ENCODE peak calls at places on chromosomes 1 and 21, in eight cellular contexts. One of them, this sample, is unnamed.

GRCh38 chr1:152034654-152035405 is 2.0 kb downstream of the S100A11 start:
- DNase-seq in KBM-7: peak; percentile 90
- DNase-seq in endothelial cell: peak; percentile 70
- DNase-seq in pons: no peak
- DNase-seq in ELF-1: peak; percentile 92
- DNase-seq in iPS DF 19.7: no peak
- DNase-seq in left cardiac atrium: peak; percentile 60
- DNase-seq in stimulated activated CD4-positive, alpha-beta T cell treated with anti-CD3 and anti-CD28 coated beads, Interleukin-12 subunit alpha, Interleukin-12 subunit beta, amount 100 ng/mL, for 4 hours: peak; percentile 57
- DNase-seq in this sample: no peak

GRCh38 chr1:217053666-217054065 is 330.4 kb upstream of the ESRRG start:
- DNase-seq in KBM-7: no peak
- DNase-seq in endothelial cell: no peak
- DNase-seq in pons: peak; percentile 20
- DNase-seq in ELF-1: no peak
- DNase-seq in iPS DF 19.7: no peak
- DNase-seq in left cardiac atrium: no peak
- DNase-seq in stimulated activated CD4-positive, alpha-beta T cell treated with anti-CD3 and anti-CD28 coated beads, Interleukin-12 subunit alpha, Interleukin-12 subunit beta, amount 100 ng/mL, for 4 hours: no peak
- DNase-seq in this sample: no peak

GRCh38 chr1:39205781-39206464 is 1.4 kb downstream of the MACF1 start:
- DNase-seq in KBM-7: no peak
- DNase-seq in endothelial cell: no peak
- DNase-seq in pons: peak; percentile 51
- DNase-seq in ELF-1: no peak
- DNase-seq in iPS DF 19.7: no peak
- DNase-seq in left cardiac atrium: no peak
- DNase-seq in stimulated activated CD4-positive, alpha-beta T cell treated with anti-CD3 and anti-CD28 coated beads, Interleukin-12 subunit alpha, Interleukin-12 subunit beta, amount 100 ng/mL, for 4 hours: no peak
- DNase-seq in this sample: peak; percentile 37

GRCh38 chr1:8698937-8699447 is 118.4 kb downstream of the RERE start:
- DNase-seq in KBM-7: no peak
- DNase-seq in endothelial cell: no peak
- DNase-seq in pons: no peak
- DNase-seq in ELF-1: no peak
- DNase-seq in iPS DF 19.7: no peak
- DNase-seq in left cardiac atrium: no peak
- DNase-seq in stimulated activated CD4-positive, alpha-beta T cell treated with anti-CD3 and anti-CD28 coated beads, Interleukin-12 subunit alpha, Interleukin-12 subunit beta, amount 100 ng/mL, for 4 hours: no peak
- DNase-seq in this sample: no peak

GRCh38 chr1:10033359-10033845 is 644 bp downstream of the UBE4B start:
- DNase-seq in KBM-7: no peak
- DNase-seq in endothelial cell: peak; percentile 22
- DNase-seq in pons: peak; percentile 54
- DNase-seq in ELF-1: peak; percentile 68
- DNase-seq in iPS DF 19.7: no peak
- DNase-seq in left cardiac atrium: no peak
- DNase-seq in stimulated activated CD4-positive, alpha-beta T cell treated with anti-CD3 and anti-CD28 coated beads, Interleukin-12 subunit alpha, Interleukin-12 subunit beta, amount 100 ng/mL, for 4 hours: no peak
- DNase-seq in this sample: peak; percentile 49

GRCh38 chr1:171501305-171502021 is 16.1 kb downstream of the PRRC2C start:
- DNase-seq in KBM-7: no peak
- DNase-seq in endothelial cell: no peak
- DNase-seq in pons: no peak
- DNase-seq in ELF-1: no peak
- DNase-seq in iPS DF 19.7: no peak
- DNase-seq in left cardiac atrium: no peak
- DNase-seq in stimulated activated CD4-positive, alpha-beta T cell treated with anti-CD3 and anti-CD28 coated beads, Interleukin-12 subunit alpha, Interleukin-12 subunit beta, amount 100 ng/mL, for 4 hours: no peak
- DNase-seq in this sample: no peak

GRCh38 chr1:167430134-167430848 is 88.0 kb downstream of the CD247 start:
- DNase-seq in KBM-7: no peak
- DNase-seq in endothelial cell: no peak
- DNase-seq in pons: no peak
- DNase-seq in ELF-1: peak; percentile 39
- DNase-seq in iPS DF 19.7: no peak
- DNase-seq in left cardiac atrium: no peak
- DNase-seq in stimulated activated CD4-positive, alpha-beta T cell treated with anti-CD3 and anti-CD28 coated beads, Interleukin-12 subunit alpha, Interleukin-12 subunit beta, amount 100 ng/mL, for 4 hours: no peak
- DNase-seq in this sample: no peak

GRCh38 chr1:162543228-162543627 is 18.3 kb upstream of the UAP1 start:
- DNase-seq in KBM-7: no peak
- DNase-seq in endothelial cell: no peak
- DNase-seq in pons: no peak
- DNase-seq in ELF-1: no peak
- DNase-seq in iPS DF 19.7: no peak
- DNase-seq in left cardiac atrium: no peak
- DNase-seq in stimulated activated CD4-positive, alpha-beta T cell treated with anti-CD3 and anti-CD28 coated beads, Interleukin-12 subunit alpha, Interleukin-12 subunit beta, amount 100 ng/mL, for 4 hours: no peak
- DNase-seq in this sample: no peak

GRCh38 chr1:202658766-202659165 is 51.5 kb downstream of the SYT2 start:
- DNase-seq in KBM-7: no peak
- DNase-seq in endothelial cell: no peak
- DNase-seq in pons: no peak
- DNase-seq in ELF-1: no peak
- DNase-seq in iPS DF 19.7: no peak
- DNase-seq in left cardiac atrium: no peak
- DNase-seq in stimulated activated CD4-positive, alpha-beta T cell treated with anti-CD3 and anti-CD28 coated beads, Interleukin-12 subunit alpha, Interleukin-12 subunit beta, amount 100 ng/mL, for 4 hours: no peak
- DNase-seq in this sample: no peak

GRCh38 chr1:229192031-229192430 is 78.9 kb upstream of the RAB4A start:
- DNase-seq in KBM-7: no peak
- DNase-seq in endothelial cell: no peak
- DNase-seq in pons: no peak
- DNase-seq in ELF-1: no peak
- DNase-seq in iPS DF 19.7: no peak
- DNase-seq in left cardiac atrium: no peak
- DNase-seq in stimulated activated CD4-positive, alpha-beta T cell treated with anti-CD3 and anti-CD28 coated beads, Interleukin-12 subunit alpha, Interleukin-12 subunit beta, amount 100 ng/mL, for 4 hours: no peak
- DNase-seq in this sample: no peak

GRCh38 chr1:58922302-58923089 is 138.6 kb upstream of the JUN start:
- DNase-seq in KBM-7: no peak
- DNase-seq in endothelial cell: no peak
- DNase-seq in pons: peak; percentile 34
- DNase-seq in ELF-1: peak; percentile 45
- DNase-seq in iPS DF 19.7: no peak
- DNase-seq in left cardiac atrium: peak; percentile 55
- DNase-seq in stimulated activated CD4-positive, alpha-beta T cell treated with anti-CD3 and anti-CD28 coated beads, Interleukin-12 subunit alpha, Interleukin-12 subunit beta, amount 100 ng/mL, for 4 hours: no peak
- DNase-seq in this sample: peak; percentile 17

GRCh38 chr1:3902111-3902511 is 2.0 kb upstream of the C1orf174 start:
- DNase-seq in KBM-7: no peak
- DNase-seq in endothelial cell: no peak
- DNase-seq in pons: no peak
- DNase-seq in ELF-1: no peak
- DNase-seq in iPS DF 19.7: no peak
- DNase-seq in left cardiac atrium: no peak
- DNase-seq in stimulated activated CD4-positive, alpha-beta T cell treated with anti-CD3 and anti-CD28 coated beads, Interleukin-12 subunit alpha, Interleukin-12 subunit beta, amount 100 ng/mL, for 4 hours: no peak
- DNase-seq in this sample: no peak

GRCh38 chr1:35708179-35708891 is 10.3 kb downstream of the C1orf216 start:
- DNase-seq in KBM-7: no peak
- DNase-seq in endothelial cell: no peak
- DNase-seq in pons: no peak
- DNase-seq in ELF-1: peak; percentile 74
- DNase-seq in iPS DF 19.7: no peak
- DNase-seq in left cardiac atrium: no peak
- DNase-seq in stimulated activated CD4-positive, alpha-beta T cell treated with anti-CD3 and anti-CD28 coated beads, Interleukin-12 subunit alpha, Interleukin-12 subunit beta, amount 100 ng/mL, for 4 hours: no peak
- DNase-seq in this sample: no peak

GRCh38 chr1:23168079-23168461 is 586 bp downstream of the LUZP1 start:
- DNase-seq in KBM-7: no peak
- DNase-seq in endothelial cell: peak; percentile 47
- DNase-seq in pons: no peak
- DNase-seq in ELF-1: no peak
- DNase-seq in iPS DF 19.7: no peak
- DNase-seq in left cardiac atrium: peak; percentile 49
- DNase-seq in stimulated activated CD4-positive, alpha-beta T cell treated with anti-CD3 and anti-CD28 coated beads, Interleukin-12 subunit alpha, Interleukin-12 subunit beta, amount 100 ng/mL, for 4 hours: peak; percentile 20
- DNase-seq in this sample: no peak

GRCh38 chr21:31429500-31429899 is 85.4 kb upstream of the TIAM1 start:
- DNase-seq in KBM-7: no peak
- DNase-seq in endothelial cell: no peak
- DNase-seq in pons: no peak
- DNase-seq in ELF-1: no peak
- DNase-seq in iPS DF 19.7: no peak
- DNase-seq in left cardiac atrium: no peak
- DNase-seq in stimulated activated CD4-positive, alpha-beta T cell treated with anti-CD3 and anti-CD28 coated beads, Interleukin-12 subunit alpha, Interleukin-12 subunit beta, amount 100 ng/mL, for 4 hours: no peak
- DNase-seq in this sample: no peak

GRCh38 chr1:54580856-54581550 is 33.0 kb downstream of the ACOT11 start:
- DNase-seq in KBM-7: no peak
- DNase-seq in endothelial cell: no peak
- DNase-seq in pons: no peak
- DNase-seq in ELF-1: no peak
- DNase-seq in iPS DF 19.7: no peak
- DNase-seq in left cardiac atrium: no peak
- DNase-seq in stimulated activated CD4-positive, alpha-beta T cell treated with anti-CD3 and anti-CD28 coated beads, Interleukin-12 subunit alpha, Interleukin-12 subunit beta, amount 100 ng/mL, for 4 hours: no peak
- DNase-seq in this sample: no peak

GRCh38 chr1:173867753-173868265 is at the start of gene GAS5:
- DNase-seq in KBM-7: peak; percentile 99
- DNase-seq in endothelial cell: peak; percentile 97
- DNase-seq in pons: peak; percentile 100
- DNase-seq in ELF-1: peak; percentile 99
- DNase-seq in iPS DF 19.7: peak; percentile 98
- DNase-seq in left cardiac atrium: peak; percentile 99
- DNase-seq in stimulated activated CD4-positive, alpha-beta T cell treated with anti-CD3 and anti-CD28 coated beads, Interleukin-12 subunit alpha, Interleukin-12 subunit beta, amount 100 ng/mL, for 4 hours: peak; percentile 99
- DNase-seq in this sample: peak; percentile 99

GRCh38 chr1:205360166-205360565 is 3.4 kb upstream of the KLHDC8A start:
- DNase-seq in KBM-7: no peak
- DNase-seq in endothelial cell: no peak
- DNase-seq in pons: peak; percentile 44
- DNase-seq in ELF-1: no peak
- DNase-seq in iPS DF 19.7: no peak
- DNase-seq in left cardiac atrium: no peak
- DNase-seq in stimulated activated CD4-positive, alpha-beta T cell treated with anti-CD3 and anti-CD28 coated beads, Interleukin-12 subunit alpha, Interleukin-12 subunit beta, amount 100 ng/mL, for 4 hours: no peak
- DNase-seq in this sample: peak; percentile 48

GRCh38 chr1:6461538-6462411 is 4.2 kb downstream of the TNFRSF25 start:
- DNase-seq in KBM-7: no peak
- DNase-seq in endothelial cell: no peak
- DNase-seq in pons: no peak
- DNase-seq in ELF-1: peak; percentile 41
- DNase-seq in iPS DF 19.7: no peak
- DNase-seq in left cardiac atrium: no peak
- DNase-seq in stimulated activated CD4-positive, alpha-beta T cell treated with anti-CD3 and anti-CD28 coated beads, Interleukin-12 subunit alpha, Interleukin-12 subunit beta, amount 100 ng/mL, for 4 hours: no peak
- DNase-seq in this sample: no peak

GRCh38 chr21:44955803-44956175 is 16.0 kb downstream of the SLX9 start:
- DNase-seq in KBM-7: no peak
- DNase-seq in endothelial cell: no peak
- DNase-seq in pons: no peak
- DNase-seq in ELF-1: no peak
- DNase-seq in iPS DF 19.7: no peak
- DNase-seq in left cardiac atrium: peak; percentile 19
- DNase-seq in stimulated activated CD4-positive, alpha-beta T cell treated with anti-CD3 and anti-CD28 coated beads, Interleukin-12 subunit alpha, Interleukin-12 subunit beta, amount 100 ng/mL, for 4 hours: no peak
- DNase-seq in this sample: no peak

GRCh38 chr1:178220094-178220493 is 126.2 kb downstream of the RASAL2 start:
- DNase-seq in KBM-7: no peak
- DNase-seq in endothelial cell: no peak
- DNase-seq in pons: no peak
- DNase-seq in ELF-1: no peak
- DNase-seq in iPS DF 19.7: no peak
- DNase-seq in left cardiac atrium: no peak
- DNase-seq in stimulated activated CD4-positive, alpha-beta T cell treated with anti-CD3 and anti-CD28 coated beads, Interleukin-12 subunit alpha, Interleukin-12 subunit beta, amount 100 ng/mL, for 4 hours: no peak
- DNase-seq in this sample: no peak

GRCh38 chr1:11178021-11179015 is 10.8 kb upstream of the ANGPTL7 start:
- DNase-seq in KBM-7: no peak
- DNase-seq in endothelial cell: no peak
- DNase-seq in pons: no peak
- DNase-seq in ELF-1: peak; percentile 33
- DNase-seq in iPS DF 19.7: no peak
- DNase-seq in left cardiac atrium: no peak
- DNase-seq in stimulated activated CD4-positive, alpha-beta T cell treated with anti-CD3 and anti-CD28 coated beads, Interleukin-12 subunit alpha, Interleukin-12 subunit beta, amount 100 ng/mL, for 4 hours: no peak
- DNase-seq in this sample: no peak

GRCh38 chr1:93988634-93989350 is 79.6 kb upstream of the GCLM start:
- DNase-seq in KBM-7: no peak
- DNase-seq in endothelial cell: no peak
- DNase-seq in pons: no peak
- DNase-seq in ELF-1: peak; percentile 23
- DNase-seq in iPS DF 19.7: no peak
- DNase-seq in left cardiac atrium: no peak
- DNase-seq in stimulated activated CD4-positive, alpha-beta T cell treated with anti-CD3 and anti-CD28 coated beads, Interleukin-12 subunit alpha, Interleukin-12 subunit beta, amount 100 ng/mL, for 4 hours: no peak
- DNase-seq in this sample: no peak

GRCh38 chr1:18481190-18481920 is 625 bp downstream of the KLHDC7A start:
- DNase-seq in KBM-7: no peak
- DNase-seq in endothelial cell: no peak
- DNase-seq in pons: no peak
- DNase-seq in ELF-1: no peak
- DNase-seq in iPS DF 19.7: no peak
- DNase-seq in left cardiac atrium: no peak
- DNase-seq in stimulated activated CD4-positive, alpha-beta T cell treated with anti-CD3 and anti-CD28 coated beads, Interleukin-12 subunit alpha, Interleukin-12 subunit beta, amount 100 ng/mL, for 4 hours: no peak
- DNase-seq in this sample: no peak

GRCh38 chr21:17438642-17439041 is 74.2 kb upstream of the CXADR start:
- DNase-seq in KBM-7: no peak
- DNase-seq in endothelial cell: no peak
- DNase-seq in pons: peak; percentile 82
- DNase-seq in ELF-1: peak; percentile 77
- DNase-seq in iPS DF 19.7: no peak
- DNase-seq in left cardiac atrium: no peak
- DNase-seq in stimulated activated CD4-positive, alpha-beta T cell treated with anti-CD3 and anti-CD28 coated beads, Interleukin-12 subunit alpha, Interleukin-12 subunit beta, amount 100 ng/mL, for 4 hours: no peak
- DNase-seq in this sample: no peak

GRCh38 chr21:33028759-33029511 is 3.2 kb downstream of the OLIG2 start:
- DNase-seq in KBM-7: no peak
- DNase-seq in endothelial cell: no peak
- DNase-seq in pons: peak; percentile 29
- DNase-seq in ELF-1: peak; percentile 14
- DNase-seq in iPS DF 19.7: no peak
- DNase-seq in left cardiac atrium: no peak
- DNase-seq in stimulated activated CD4-positive, alpha-beta T cell treated with anti-CD3 and anti-CD28 coated beads, Interleukin-12 subunit alpha, Interleukin-12 subunit beta, amount 100 ng/mL, for 4 hours: peak; percentile 31
- DNase-seq in this sample: no peak

GRCh38 chr1:204725821-204726448 is 40.4 kb upstream of the LRRN2 start:
- DNase-seq in KBM-7: no peak
- DNase-seq in endothelial cell: no peak
- DNase-seq in pons: no peak
- DNase-seq in ELF-1: no peak
- DNase-seq in iPS DF 19.7: no peak
- DNase-seq in left cardiac atrium: no peak
- DNase-seq in stimulated activated CD4-positive, alpha-beta T cell treated with anti-CD3 and anti-CD28 coated beads, Interleukin-12 subunit alpha, Interleukin-12 subunit beta, amount 100 ng/mL, for 4 hours: no peak
- DNase-seq in this sample: no peak

GRCh38 chr1:163195728-163196448 is 6.8 kb downstream of the RGS5 start:
- DNase-seq in KBM-7: peak; percentile 2
- DNase-seq in endothelial cell: peak; percentile 22
- DNase-seq in pons: no peak
- DNase-seq in ELF-1: peak; percentile 10
- DNase-seq in iPS DF 19.7: no peak
- DNase-seq in left cardiac atrium: peak; percentile 48
- DNase-seq in stimulated activated CD4-positive, alpha-beta T cell treated with anti-CD3 and anti-CD28 coated beads, Interleukin-12 subunit alpha, Interleukin-12 subunit beta, amount 100 ng/mL, for 4 hours: no peak
- DNase-seq in this sample: no peak